ENCODE peak calls at places on chromosomes 1 and 21, in seven cellular contexts. One of them, this sample, is unnamed.

GRCh38 chr1:57424231-57425027 is 569 bp upstream of the DAB1 start:
- DNase-seq in fibroblast of pulmonary artery: peak; percentile 19
- DNase-seq in heart right ventricle: peak; percentile 27
- DNase-seq in A549: peak; percentile 12
- DNase-seq in colonic mucosa: no peak
- DNase-seq in fibroblast of mammary gland: peak; percentile 29
- DNase-seq in omental fat pad: no peak
- DNase-seq in this sample: peak; percentile 80

GRCh38 chr1:243623831-243624230 is 226.2 kb downstream of the AKT3 start:
- DNase-seq in omental fat pad: no peak
- DNase-seq in colonic mucosa: no peak
- DNase-seq in heart right ventricle: no peak
- DNase-seq in fibroblast of mammary gland: peak; percentile 49
- DNase-seq in A549: no peak
- DNase-seq in fibroblast of pulmonary artery: peak; percentile 33
- DNase-seq in this sample: no peak

GRCh38 chr1:108194051-108194450 is 6.1 kb downstream of the SLC25A24 start:
- DNase-seq in heart right ventricle: no peak
- DNase-seq in fibroblast of mammary gland: peak; percentile 22
- DNase-seq in colonic mucosa: no peak
- DNase-seq in omental fat pad: no peak
- DNase-seq in A549: no peak
- DNase-seq in fibroblast of pulmonary artery: no peak
- DNase-seq in this sample: no peak

GRCh38 chr1:23475641-23476040 is 8.3 kb downstream of the ASAP3 start:
- DNase-seq in colonic mucosa: no peak
- DNase-seq in A549: no peak
- DNase-seq in heart right ventricle: no peak
- DNase-seq in fibroblast of mammary gland: no peak
- DNase-seq in omental fat pad: no peak
- DNase-seq in fibroblast of pulmonary artery: peak; percentile 56
- DNase-seq in this sample: no peak

GRCh38 chr1:170388489-170388888 is 143.5 kb upstream of the GORAB start:
- DNase-seq in fibroblast of mammary gland: no peak
- DNase-seq in omental fat pad: no peak
- DNase-seq in fibroblast of pulmonary artery: no peak
- DNase-seq in heart right ventricle: no peak
- DNase-seq in colonic mucosa: no peak
- DNase-seq in A549: no peak
- DNase-seq in this sample: no peak

GRCh38 chr1:38028671-38029070 is 16.1 kb downstream of the UTP11 start:
- DNase-seq in heart right ventricle: no peak
- DNase-seq in fibroblast of mammary gland: no peak
- DNase-seq in fibroblast of pulmonary artery: no peak
- DNase-seq in colonic mucosa: no peak
- DNase-seq in omental fat pad: no peak
- DNase-seq in A549: no peak
- DNase-seq in this sample: no peak

GRCh38 chr1:14590781-14591180 is 7.7 kb upstream of the KAZN start:
- DNase-seq in omental fat pad: no peak
- DNase-seq in colonic mucosa: no peak
- DNase-seq in fibroblast of mammary gland: peak; percentile 31
- DNase-seq in fibroblast of pulmonary artery: no peak
- DNase-seq in A549: no peak
- DNase-seq in heart right ventricle: no peak
- DNase-seq in this sample: no peak

GRCh38 chr21:34567574-34567973 is 47.3 kb downstream of the RCAN1 start:
- DNase-seq in fibroblast of pulmonary artery: no peak
- DNase-seq in A549: no peak
- DNase-seq in fibroblast of mammary gland: no peak
- DNase-seq in heart right ventricle: no peak
- DNase-seq in colonic mucosa: no peak
- DNase-seq in omental fat pad: no peak
- DNase-seq in this sample: no peak

GRCh38 chr1:235866207-235866912 is at the start of gene LYST:
- DNase-seq in colonic mucosa: peak; percentile 63
- DNase-seq in omental fat pad: no peak
- DNase-seq in A549: peak; percentile 62
- DNase-seq in fibroblast of pulmonary artery: peak; percentile 39
- DNase-seq in heart right ventricle: peak; percentile 32
- DNase-seq in fibroblast of mammary gland: peak; percentile 52
- DNase-seq in this sample: no peak

GRCh38 chr1:101820080-101820479 is 176.6 kb downstream of the OLFM3 start:
- DNase-seq in fibroblast of pulmonary artery: peak; percentile 51
- DNase-seq in fibroblast of mammary gland: peak; percentile 31
- DNase-seq in omental fat pad: no peak
- DNase-seq in heart right ventricle: peak; percentile 4
- DNase-seq in A549: peak; percentile 38
- DNase-seq in colonic mucosa: no peak
- DNase-seq in this sample: no peak

GRCh38 chr1:14514760-14515159 is 83.7 kb upstream of the KAZN start:
- DNase-seq in omental fat pad: no peak
- DNase-seq in heart right ventricle: no peak
- DNase-seq in A549: no peak
- DNase-seq in fibroblast of mammary gland: no peak
- DNase-seq in fibroblast of pulmonary artery: no peak
- DNase-seq in colonic mucosa: no peak
- DNase-seq in this sample: no peak

GRCh38 chr21:37297364-37297763 is 30.2 kb upstream of the VPS26C start:
- DNase-seq in fibroblast of mammary gland: no peak
- DNase-seq in heart right ventricle: no peak
- DNase-seq in colonic mucosa: no peak
- DNase-seq in A549: no peak
- DNase-seq in omental fat pad: no peak
- DNase-seq in fibroblast of pulmonary artery: no peak
- DNase-seq in this sample: no peak

GRCh38 chr1:56291374-56291841 is 288.0 kb downstream of the PLPP3 start:
- DNase-seq in fibroblast of mammary gland: no peak
- DNase-seq in colonic mucosa: no peak
- DNase-seq in fibroblast of pulmonary artery: peak; percentile 45
- DNase-seq in heart right ventricle: peak; percentile 40
- DNase-seq in A549: no peak
- DNase-seq in omental fat pad: no peak
- DNase-seq in this sample: no peak

GRCh38 chr1:206772228-206773002 is at the start of gene IL10:
- DNase-seq in heart right ventricle: no peak
- DNase-seq in omental fat pad: no peak
- DNase-seq in colonic mucosa: no peak
- DNase-seq in fibroblast of pulmonary artery: no peak
- DNase-seq in fibroblast of mammary gland: no peak
- DNase-seq in A549: no peak
- DNase-seq in this sample: no peak

GRCh38 chr1:147598631-147599361 is 57.5 kb downstream of the BCL9 start:
- DNase-seq in omental fat pad: no peak
- DNase-seq in fibroblast of pulmonary artery: no peak
- DNase-seq in fibroblast of mammary gland: peak; percentile 16
- DNase-seq in colonic mucosa: no peak
- DNase-seq in heart right ventricle: no peak
- DNase-seq in A549: no peak
- DNase-seq in this sample: peak; percentile 80

GRCh38 chr1:45913183-45913924 is 109.9 kb downstream of the MAST2 start:
- DNase-seq in A549: no peak
- DNase-seq in fibroblast of mammary gland: peak; percentile 98
- DNase-seq in fibroblast of pulmonary artery: peak; percentile 97
- DNase-seq in heart right ventricle: peak; percentile 85
- DNase-seq in omental fat pad: no peak
- DNase-seq in colonic mucosa: peak; percentile 81
- DNase-seq in this sample: no peak

GRCh38 chr1:76827066-76827465 is 40.2 kb upstream of the ST6GALNAC5 start:
- DNase-seq in colonic mucosa: no peak
- DNase-seq in heart right ventricle: no peak
- DNase-seq in omental fat pad: no peak
- DNase-seq in A549: no peak
- DNase-seq in fibroblast of mammary gland: no peak
- DNase-seq in fibroblast of pulmonary artery: no peak
- DNase-seq in this sample: no peak

GRCh38 chr1:27306892-27307850 is 14.8 kb upstream of the TMEM222 start:
- DNase-seq in fibroblast of pulmonary artery: no peak
- DNase-seq in colonic mucosa: no peak
- DNase-seq in heart right ventricle: no peak
- DNase-seq in omental fat pad: no peak
- DNase-seq in fibroblast of mammary gland: no peak
- DNase-seq in A549: peak; percentile 33
- DNase-seq in this sample: no peak

GRCh38 chr1:51512120-51512519 is 6.9 kb downstream of the EPS15 start:
- DNase-seq in A549: no peak
- DNase-seq in fibroblast of mammary gland: no peak
- DNase-seq in heart right ventricle: no peak
- DNase-seq in fibroblast of pulmonary artery: no peak
- DNase-seq in colonic mucosa: no peak
- DNase-seq in omental fat pad: no peak
- DNase-seq in this sample: no peak

GRCh38 chr1:43992232-43992995 is 1.0 kb downstream of the CCDC24 start:
- DNase-seq in fibroblast of mammary gland: no peak
- DNase-seq in heart right ventricle: no peak
- DNase-seq in colonic mucosa: no peak
- DNase-seq in fibroblast of pulmonary artery: no peak
- DNase-seq in omental fat pad: no peak
- DNase-seq in A549: no peak
- DNase-seq in this sample: no peak

GRCh38 chr1:247373721-247374141 is 42.1 kb upstream of the ZNF496 start:
- DNase-seq in A549: no peak
- DNase-seq in fibroblast of mammary gland: peak; percentile 50
- DNase-seq in omental fat pad: peak; percentile 44
- DNase-seq in fibroblast of pulmonary artery: peak; percentile 49
- DNase-seq in colonic mucosa: peak; percentile 61
- DNase-seq in heart right ventricle: peak; percentile 54
- DNase-seq in this sample: no peak

GRCh38 chr1:208213786-208214185 is 30.4 kb downstream of the PLXNA2 start:
- DNase-seq in fibroblast of mammary gland: no peak
- DNase-seq in fibroblast of pulmonary artery: no peak
- DNase-seq in A549: no peak
- DNase-seq in omental fat pad: no peak
- DNase-seq in colonic mucosa: no peak
- DNase-seq in heart right ventricle: peak; percentile 44
- DNase-seq in this sample: no peak

GRCh38 chr1:218367118-218367517 is 22.0 kb downstream of the TGFB2 start:
- DNase-seq in fibroblast of mammary gland: no peak
- DNase-seq in omental fat pad: no peak
- DNase-seq in fibroblast of pulmonary artery: no peak
- DNase-seq in heart right ventricle: no peak
- DNase-seq in colonic mucosa: no peak
- DNase-seq in A549: peak; percentile 93
- DNase-seq in this sample: no peak

GRCh38 chr1:54107131-54107530 is 45.7 kb downstream of the CDCP2 start:
- DNase-seq in omental fat pad: no peak
- DNase-seq in colonic mucosa: no peak
- DNase-seq in A549: no peak
- DNase-seq in heart right ventricle: no peak
- DNase-seq in fibroblast of pulmonary artery: peak; percentile 33
- DNase-seq in fibroblast of mammary gland: peak; percentile 37
- DNase-seq in this sample: no peak
- TF ChIP-seq CTCF in omental fat pad: no peak
- TF ChIP-seq CTCF in colonic mucosa: no peak
- TF ChIP-seq CTCF in A549: no peak
- TF ChIP-seq CTCF in heart right ventricle: peak; percentile 14
- TF ChIP-seq CTCF in fibroblast of pulmonary artery: peak; percentile 34
- TF ChIP-seq CTCF in fibroblast of mammary gland: peak; percentile 42
- TF ChIP-seq CTCF in this sample: peak; percentile 31

GRCh38 chr1:6166655-6167390 is 13.3 kb downstream of the CHD5 start:
- DNase-seq in colonic mucosa: no peak
- DNase-seq in omental fat pad: no peak
- DNase-seq in A549: no peak
- DNase-seq in fibroblast of pulmonary artery: no peak
- DNase-seq in fibroblast of mammary gland: no peak
- DNase-seq in heart right ventricle: no peak
- DNase-seq in this sample: no peak
- TF ChIP-seq CTCF in colonic mucosa: no peak
- TF ChIP-seq CTCF in omental fat pad: no peak
- TF ChIP-seq CTCF in A549: no peak
- TF ChIP-seq CTCF in fibroblast of pulmonary artery: no peak
- TF ChIP-seq CTCF in fibroblast of mammary gland: no peak
- TF ChIP-seq CTCF in heart right ventricle: no peak
- TF ChIP-seq CTCF in this sample: no peak

DNA sequence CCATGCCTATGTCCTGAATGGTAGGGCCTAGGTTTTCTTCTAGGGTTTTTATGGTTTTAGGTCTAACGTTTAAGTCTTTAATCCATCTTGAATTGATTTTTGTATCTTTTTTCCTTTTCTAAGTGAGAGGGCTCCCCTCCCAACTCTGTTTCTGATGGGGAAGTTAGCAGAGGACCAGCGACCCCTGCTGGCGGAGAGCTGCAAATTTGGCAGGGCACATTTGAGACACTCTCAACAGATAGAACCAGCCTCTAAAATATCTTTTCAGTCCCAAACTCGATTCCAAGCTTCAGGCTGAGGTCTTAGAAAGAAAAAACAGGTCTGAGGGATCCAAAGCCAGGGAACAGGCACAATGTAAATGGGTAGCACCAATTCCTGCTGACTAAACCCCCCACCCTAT is 32.5 kb downstream of the LRRC3 start:
- DNase-seq in fibroblast of mammary gland: peak; percentile 46
- DNase-seq in colonic mucosa: no peak
- DNase-seq in A549: peak; percentile 45
- DNase-seq in fibroblast of pulmonary artery: peak; percentile 46
- DNase-seq in omental fat pad: no peak
- DNase-seq in heart right ventricle: no peak
- DNase-seq in this sample: no peak
- TF ChIP-seq CTCF in fibroblast of mammary gland: peak; percentile 67
- TF ChIP-seq CTCF in colonic mucosa: peak; percentile 35
- TF ChIP-seq CTCF in A549: peak; percentile 36
- TF ChIP-seq CTCF in fibroblast of pulmonary artery: peak; percentile 62
- TF ChIP-seq CTCF in omental fat pad: no peak
- TF ChIP-seq CTCF in heart right ventricle: peak; percentile 42
- TF ChIP-seq CTCF in this sample: peak; percentile 73

GRCh38 chr1:62906428-62906886 is 122.5 kb downstream of the ATG4C start:
- DNase-seq in fibroblast of mammary gland: peak; percentile 23
- DNase-seq in fibroblast of pulmonary artery: peak; percentile 26
- DNase-seq in A549: peak; percentile 11
- DNase-seq in heart right ventricle: no peak
- DNase-seq in omental fat pad: no peak
- DNase-seq in colonic mucosa: no peak
- DNase-seq in this sample: no peak

GRCh38 chr1:62905872-62906271 is 121.9 kb downstream of the ATG4C start:
- DNase-seq in fibroblast of pulmonary artery: no peak
- DNase-seq in fibroblast of mammary gland: no peak
- DNase-seq in A549: no peak
- DNase-seq in omental fat pad: no peak
- DNase-seq in colonic mucosa: no peak
- DNase-seq in heart right ventricle: no peak
- DNase-seq in this sample: no peak

GRCh38 chr1:62904537-62904936 is 120.6 kb downstream of the ATG4C start:
- DNase-seq in heart right ventricle: no peak
- DNase-seq in omental fat pad: no peak
- DNase-seq in colonic mucosa: no peak
- DNase-seq in fibroblast of mammary gland: no peak
- DNase-seq in A549: no peak
- DNase-seq in fibroblast of pulmonary artery: no peak
- DNase-seq in this sample: no peak

GRCh38 chr1:62905309-62905708 is 121.4 kb downstream of the ATG4C start:
- DNase-seq in fibroblast of pulmonary artery: no peak
- DNase-seq in omental fat pad: no peak
- DNase-seq in A549: no peak
- DNase-seq in heart right ventricle: no peak
- DNase-seq in fibroblast of mammary gland: no peak
- DNase-seq in colonic mucosa: no peak
- DNase-seq in this sample: no peak

DNA sequence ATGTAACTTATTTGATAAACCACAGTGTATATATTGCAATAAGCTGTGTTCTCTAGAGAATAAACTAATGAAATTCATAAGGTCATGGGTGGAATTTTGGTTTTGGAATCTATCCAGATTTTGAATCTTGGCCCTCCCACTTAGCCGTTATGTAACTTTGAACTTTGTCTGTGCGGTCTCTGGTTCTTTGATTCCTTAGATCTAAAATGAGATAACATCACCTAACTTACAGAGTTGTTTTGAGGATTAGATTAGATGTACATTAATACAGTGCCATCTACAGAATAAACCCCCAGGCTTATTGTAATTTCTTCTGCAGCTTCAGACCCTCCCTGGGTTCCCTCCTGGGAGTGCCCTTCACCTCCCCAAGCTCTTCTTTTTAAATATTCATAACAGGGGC is 124.2 kb downstream of the ATG4C start:
- DNase-seq in heart right ventricle: no peak
- DNase-seq in fibroblast of pulmonary artery: no peak
- DNase-seq in omental fat pad: no peak
- DNase-seq in fibroblast of mammary gland: no peak
- DNase-seq in A549: no peak
- DNase-seq in colonic mucosa: no peak
- DNase-seq in this sample: no peak
- TF ChIP-seq CTCF in heart right ventricle: no peak
- TF ChIP-seq CTCF in fibroblast of pulmonary artery: no peak
- TF ChIP-seq CTCF in omental fat pad: no peak
- TF ChIP-seq CTCF in fibroblast of mammary gland: no peak
- TF ChIP-seq CTCF in A549: no peak
- TF ChIP-seq CTCF in colonic mucosa: no peak
- TF ChIP-seq CTCF in this sample: no peak